ENCODE peak calls at places on chromosome 15, in six cellular contexts. I is EH; V is RPMI7951; M is activated CD4-positive, alpha-beta memory T cell treated with anti-CD3 and anti-CD28 coated beads, Interleukin-2, amount 10 ng/mL, durations not matched to agents 7 days and 5 days; C is GM13976; Y is ELR. B is an unnamed sample.

GRCh38 chr15:41650806-41651205 is 9.4 kb upstream of the MGA start:
- DNase-seq in V (no peak), M (no peak), C (no peak), I (no peak), Y (no peak), B (no peak)

GRCh38 chr15:57924536-57924935 is 141.0 kb downstream of the ALDH1A2 start:
- DNase-seq in Y (no peak), V (no peak), M (no peak), I (peak), C (no peak), B (no peak)

GRCh38 chr15:40389824-40390595 is 7.5 kb downstream of the KNSTRN start:
- DNase-seq in V (no peak), Y (no peak), C (no peak), M (no peak), I (no peak), B (no peak)

GRCh38 chr15:70055601-70056051 is 42.1 kb downstream of the TLE3 start:
- DNase-seq in Y (no peak), V (no peak), C (no peak), I (peak), M (no peak), B (no peak)

GRCh38 chr15:101207867-101208288 is 44.0 kb downstream of the CHSY1 start:
- DNase-seq in M (no peak), C (no peak), Y (peak), V (peak), I (no peak), B (no peak)

GRCh38 chr15:73872370-73872769 is 994 bp upstream of the TBC1D21 start:
- DNase-seq in M (no peak), Y (peak), I (peak), V (peak), C (no peak), B (no peak)

GRCh38 chr15:100858294-100858693 is 21.3 kb upstream of the ALDH1A3 start:
- DNase-seq in Y (no peak), M (no peak), C (no peak), I (no peak), V (no peak), B (no peak)

GRCh38 chr15:80906159-80906775 is 83.4 kb downstream of the MESD start:
- DNase-seq in C (no peak), V (peak), M (no peak), Y (peak), I (peak), B (no peak)

GRCh38 chr15:64897345-64897985 is 14.2 kb upstream of the ANKDD1A start:
- DNase-seq in I (peak), Y (peak), C (no peak), V (peak), M (no peak), B (peak)

GRCh38 chr15:88209111-88209510 is 47.4 kb downstream of the NTRK3 start:
- DNase-seq in V (no peak), C (no peak), I (no peak), Y (no peak), M (no peak), B (no peak)

GRCh38 chr15:90031231-90031791 is 30.2 kb downstream of the ZNF710 start:
- DNase-seq in Y (peak), M (peak), V (peak), C (peak), I (peak), B (no peak)

GRCh38 chr15:100889359-100890058 is 9.9 kb downstream of the ALDH1A3 start:
- DNase-seq in V (peak), I (peak), M (no peak), C (no peak), Y (peak), B (peak)

GRCh38 chr15:37767841-37768455 is 166.5 kb upstream of the TMCO5A start:
- DNase-seq in Y (peak), I (no peak), V (peak), C (no peak), M (no peak), B (no peak)

GRCh38 chr15:32871887-32872286 is 154.1 kb downstream of the GREM1 start:
- DNase-seq in I (peak), C (no peak), Y (no peak), M (no peak), V (no peak), B (no peak)

GRCh38 chr15:83943849-83944404 is 290.0 kb downstream of the ADAMTSL3 start:
- DNase-seq in M (no peak), C (no peak), V (no peak), Y (peak), I (no peak), B (no peak)

GRCh38 chr15:82832601-82833209 is 23.3 kb downstream of the WHAMM start:
- DNase-seq in C (peak), V (peak), Y (peak), I (peak), M (peak), B (no peak)

GRCh38 chr15:70535955-70536338 is 227.4 kb downstream of the UACA start:
- DNase-seq in I (no peak), V (no peak), C (no peak), M (no peak), Y (no peak), B (no peak)

GRCh38 chr15:50953302-50953701 is 44.8 kb downstream of the AP4E1 start:
- DNase-seq in Y (peak), C (no peak), I (peak), M (no peak), V (no peak), B (no peak)

GRCh38 chr15:59137566-59137965 is 32.6 kb downstream of the CCNB2 start:
- DNase-seq in C (peak), M (no peak), V (no peak), I (no peak), Y (no peak), B (no peak)

GRCh38 chr15:82231842-82232241 is 30.7 kb downstream of the EFL1 start:
- DNase-seq in Y (no peak), I (no peak), V (no peak), C (no peak), M (no peak), B (no peak)

GRCh38 chr15:67510597-67511225 is 10.2 kb upstream of the C15orf61 start:
- DNase-seq in C (no peak), I (peak), Y (peak), M (no peak), V (peak), B (no peak)

GRCh38 chr15:60370105-60370803 is 27.5 kb downstream of the ANXA2 start:
- DNase-seq in V (peak), M (no peak), C (no peak), I (peak), Y (peak), B (no peak)

GRCh38 chr15:60000113-60000823 is 3.8 kb upstream of the FOXB1 start:
- DNase-seq in Y (no peak), C (no peak), V (no peak), I (no peak), M (peak), B (no peak)

GRCh38 chr15:40381818-40382529 is 547 bp upstream of the KNSTRN start:
- DNase-seq in I (no peak), V (no peak), C (no peak), Y (no peak), M (no peak), B (no peak)